ENCODE peak calls at places on chromosomes 3 and 15, in four cellular contexts. N is neural crest cell, D is lower lobe of right lung, I is endothelial cell of umbilical vein. W is an unnamed sample.
A peak's percentile ranks its signal among the peaks of the same experiment; 100 is the strongest.

GRCh38 chr3:182795383-182795782 is 2.1 kb downstream of the ATP11B start:
- DNase-seq in N (no peak), D (no peak), I (no peak), W (no peak)

GRCh38 chr3:99520511-99520910 is 117.9 kb upstream of the COL8A1 start:
- DNase-seq in N (no peak), D (no peak), I (no peak), W (no peak)

GRCh38 chr3:73592154-73592877 is 32.4 kb downstream of the PDZRN3 start:
- DNase-seq in N (no peak), D (no peak), I (no peak), W (no peak)

GRCh38 chr3:10428393-10429091 is 76.8 kb downstream of the ATP2B2 start:
- DNase-seq in N (no peak), D (no peak), I (no peak), W (no peak)

GRCh38 chr15:99449514-99449913 is 116.3 kb upstream of the MEF2A start:
- DNase-seq in N (no peak), D (no peak), I (no peak), W (no peak)

GRCh38 chr15:69539316-69539715 is 86.7 kb downstream of the RPLP1 start:
- DNase-seq in N (no peak), D (no peak), I (no peak), W (no peak)

GRCh38 chr15:39922450-39923092 is 2.5 kb upstream of the GPR176 start:
- DNase-seq in N (no peak), D (no peak), I (no peak), W (no peak)

GRCh38 chr3:101484805-101485620 is 28.0 kb downstream of the SENP7 start:
- DNase-seq in N (no peak), D (no peak), I (peak; percentile 6), W (no peak)

GRCh38 chr15:63992300-63992699 is 54.0 kb downstream of the DAPK2 start:
- DNase-seq in N (no peak), D (no peak), I (no peak), W (no peak)

GRCh38 chr3:151047636-151048035 is 37.8 kb upstream of the MED12L start:
- DNase-seq in N (no peak), D (no peak), I (no peak), W (no peak)

GRCh38 chr15:33045066-33045810 is 149.3 kb downstream of the FMN1 start:
- DNase-seq in N (no peak), D (no peak), I (no peak), W (no peak)

GRCh38 chr3:16205156-16205870 is 30.8 kb downstream of the GALNT15 start:
- DNase-seq in N (no peak), D (no peak), I (no peak), W (no peak)

GRCh38 chr3:144463916-144464315 is 492.3 kb downstream of the DIPK2A start:
- DNase-seq in N (no peak), D (no peak), I (no peak), W (no peak)

GRCh38 chr15:53837263-53837662 is 77.8 kb upstream of the WDR72 start:
- DNase-seq in N (no peak), D (peak; percentile 75), I (no peak), W (no peak)

GRCh38 chr15:78873796-78874761 is 1.4 kb downstream of the MORF4L1 start:
- DNase-seq in N (no peak), D (no peak), I (no peak), W (no peak)

GRCh38 chr3:156416846-156417581 is 137.9 kb downstream of the SSR3 start:
- DNase-seq in N (no peak), D (no peak), I (no peak), W (no peak)

GRCh38 chr3:111729087-111729846 is 129.8 kb upstream of the PHLDB2 start:
- DNase-seq in N (no peak), D (no peak), I (peak; percentile 56), W (no peak)

GRCh38 chr15:100809151-100809550 is 70.5 kb upstream of the ALDH1A3 start:
- DNase-seq in N (no peak), D (no peak), I (peak; percentile 6), W (no peak)

GRCh38 chr3:60053518-60054265 is 1003.9 kb upstream of the CFAP20DC start:
- DNase-seq in N (no peak), D (no peak), I (no peak), W (no peak)

GRCh38 chr3:187935623-187936156 is 190.4 kb upstream of the BCL6 start:
- DNase-seq in N (no peak), D (no peak), I (no peak), W (no peak)

GRCh38 chr15:58146734-58147133 is 8.6 kb downstream of the AQP9 start:
- DNase-seq in N (no peak), D (no peak), I (no peak), W (no peak)

GRCh38 chr3:56987238-56987932 is 73.1 kb upstream of the SPATA12 start:
- DNase-seq in N (no peak), D (no peak), I (peak; percentile 31), W (no peak)

GRCh38 chr15:99565031-99565280 is 828 bp upstream of the MEF2A start:
- DNase-seq in N (no peak), D (no peak), I (peak; percentile 37), W (no peak)

GRCh38 chr3:41893977-41894376 is 67.9 kb downstream of the ULK4 start:
- DNase-seq in N (no peak), D (no peak), I (peak; percentile 75), W (no peak)

GRCh38 chr3:187211532-187212274 is 14.4 kb downstream of the RTP1 start:
- DNase-seq in N (no peak), D (no peak), I (no peak), W (no peak)

DNA sequence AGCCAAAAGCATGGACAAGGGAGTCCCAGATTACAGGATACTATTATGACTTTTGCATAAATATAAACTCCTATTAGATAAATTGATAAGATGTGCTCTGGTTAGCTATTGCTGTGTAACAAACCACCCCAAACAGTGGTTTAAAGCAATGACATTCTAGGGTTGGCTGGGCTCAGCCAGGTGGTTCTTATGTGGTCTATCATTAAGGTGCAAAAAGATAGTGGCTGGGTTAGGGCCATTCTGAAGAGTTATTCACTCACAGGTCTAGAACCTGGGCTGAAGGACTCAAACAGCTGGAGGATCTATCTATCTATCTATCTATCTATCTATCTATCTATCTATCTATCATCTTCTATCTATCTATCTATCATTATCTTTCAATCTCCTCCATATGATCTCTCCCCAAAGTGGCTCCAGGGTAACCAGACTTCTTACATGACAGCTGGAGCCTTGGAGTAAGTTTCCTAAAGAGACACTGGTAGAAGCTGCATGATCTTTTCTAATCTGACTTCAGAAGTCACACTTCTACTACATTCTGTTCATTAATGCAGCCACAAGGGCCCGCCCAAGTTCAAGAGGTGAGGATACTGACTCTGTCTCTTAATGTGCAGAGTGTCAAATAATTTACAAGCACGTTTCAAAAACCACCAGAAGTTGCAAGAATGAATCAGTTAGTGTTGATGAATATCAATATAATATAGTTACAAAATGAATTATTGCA is 74.9 kb upstream of the XCR1 start:
- DNase-seq in N (no peak), D (no peak), I (no peak), W (no peak)
- TF ChIP-seq CTCF in N (no peak), D (no peak), I (no peak), W (no peak)

GRCh38 chr3:177752841-177753240 is 555.6 kb upstream of the TBL1XR1 start:
- DNase-seq in N (no peak), D (no peak), I (no peak), W (no peak)

GRCh38 chr3:177746259-177747021 is 549.2 kb upstream of the TBL1XR1 start:
- DNase-seq in N (no peak), D (no peak), I (no peak), W (no peak)

GRCh38 chr3:177750436-177750835 is 553.2 kb upstream of the TBL1XR1 start:
- DNase-seq in N (no peak), D (no peak), I (no peak), W (no peak)

GRCh38 chr3:177751770-177752169 is 554.5 kb upstream of the TBL1XR1 start:
- DNase-seq in N (no peak), D (no peak), I (no peak), W (no peak)

GRCh38 chr3:177749836-177750235 is 552.6 kb upstream of the TBL1XR1 start:
- DNase-seq in N (no peak), D (no peak), I (no peak), W (no peak)
- TF ChIP-seq CTCF in N (no peak), D (no peak), I (no peak), W (no peak)

GRCh38 chr3:46280105-46280797 is 38.0 kb downstream of the CCR3 start:
- DNase-seq in N (no peak), D (no peak), I (no peak), W (no peak)

GRCh38 chr3:46271910-46272309 is 29.6 kb downstream of the CCR3 start:
- DNase-seq in N (no peak), D (no peak), I (no peak), W (no peak)

GRCh38 chr3:46277476-46277875 is 35.2 kb downstream of the CCR3 start:
- DNase-seq in N (no peak), D (no peak), I (no peak), W (no peak)

GRCh38 chr3:46278816-46279672 is 36.8 kb downstream of the CCR3 start:
- DNase-seq in N (no peak), D (no peak), I (no peak), W (no peak)

GRCh38 chr3:46276497-46277099 is 34.3 kb downstream of the CCR3 start:
- DNase-seq in N (peak; percentile 14), D (peak; percentile 75), I (peak; percentile 48), W (peak; percentile 21)
- TF ChIP-seq CTCF in N (peak; percentile 57), D (peak; percentile 83), I (peak; percentile 77), W (peak; percentile 64)

DNA sequence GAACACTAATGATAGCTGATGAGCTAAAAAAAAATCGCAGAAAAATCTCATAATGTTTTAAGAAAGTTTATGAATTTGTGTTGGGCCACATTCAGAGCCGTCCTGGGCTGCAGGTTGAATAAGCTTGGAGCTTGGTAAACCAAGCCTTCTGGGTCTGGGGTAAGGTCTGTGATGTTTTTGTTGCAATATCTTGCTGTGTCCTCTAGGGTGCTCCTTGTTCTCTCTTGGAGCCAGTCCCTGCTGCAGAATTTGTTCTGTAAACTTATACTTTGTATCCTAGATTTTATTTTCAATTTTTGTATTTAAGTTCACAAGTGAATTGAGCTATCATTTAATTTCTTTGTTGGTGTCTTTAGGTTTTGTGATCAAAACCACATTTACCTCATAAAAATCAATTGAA is 143.7 kb downstream of the NR1D2 start:
- DNase-seq in N (no peak), D (no peak), I (no peak), W (no peak)
- TF ChIP-seq CTCF in N (peak; percentile 57), D (peak; percentile 31), I (peak; percentile 14), W (peak; percentile 24)

GRCh38 chr3:33006081-33006480 is 54.6 kb downstream of the CCR4 start:
- DNase-seq in N (no peak), D (no peak), I (no peak), W (no peak)

GRCh38 chr3:33008282-33008681 is 56.8 kb downstream of the CCR4 start:
- DNase-seq in N (no peak), D (no peak), I (no peak), W (no peak)

GRCh38 chr3:33004961-33005360 is 53.5 kb downstream of the CCR4 start:
- DNase-seq in N (no peak), D (no peak), I (no peak), W (no peak)

GRCh38 chr3:33007776-33008175 is 56.3 kb downstream of the CCR4 start:
- DNase-seq in N (no peak), D (no peak), I (no peak), W (no peak)

GRCh38 chr3:33006571-33007286 is 55.3 kb downstream of the CCR4 start:
- DNase-seq in N (no peak), D (no peak), I (no peak), W (no peak)
- TF ChIP-seq CTCF in N (no peak), D (no peak), I (no peak), W (no peak)

GRCh38 chr3:109228391-109229080 is 87.8 kb downstream of the DPPA2 start:
- DNase-seq in N (no peak), D (no peak), I (no peak), W (no peak)

GRCh38 chr3:109224333-109224732 is 87.8 kb downstream of the C3orf85 start:
- DNase-seq in N (no peak), D (no peak), I (no peak), W (no peak)
- TF ChIP-seq CTCF in N (no peak), D (peak; percentile 18), I (no peak), W (peak; percentile 17)

W was measured in progenitor cell of endocrine pancreas.